ENCODE peak calls at places on chromosomes 5 and 9, in eight cellular contexts. Y is nephron progenitor cell; P is neural crest cell; Q is T-helper 17 cell; R is astrocyte of the spinal cord; S is T-helper 1 cell; O is CD4-positive, alpha-beta T cell; B is T-helper 9 cell. H is an unnamed sample.

GRCh38 chr9:135677641-135678168 is 14.6 kb downstream of the LCN9 start:
- DNase-seq in R (no peak), B (no peak), Y (no peak), O (no peak), Q (no peak), S (no peak), P (no peak), H (no peak)

GRCh38 chr5:169050146-169050571 is 250.8 kb downstream of the SLIT3 start:
- DNase-seq in B (no peak), P (no peak), Q (no peak), R (peak; percentile 4), S (no peak), O (no peak), Y (no peak), H (no peak)

GRCh38 chr5:17314907-17315471 is 97.6 kb downstream of the BASP1 start:
- DNase-seq in O (no peak), Y (no peak), R (no peak), B (no peak), P (no peak), Q (no peak), S (no peak), H (no peak)

GRCh38 chr5:38344891-38345290 is 86.5 kb downstream of the EGFLAM start:
- DNase-seq in Q (no peak), P (no peak), S (no peak), R (no peak), O (no peak), Y (no peak), B (no peak), H (no peak)

GRCh38 chr5:56429110-56429561 is 196.0 kb upstream of the ANKRD55 start:
- DNase-seq in P (no peak), O (no peak), B (no peak), Q (no peak), R (no peak), Y (no peak), S (no peak), H (no peak)

GRCh38 chr5:37786855-37787254 is 53.0 kb downstream of the GDNF start:
- DNase-seq in P (no peak), Q (no peak), B (no peak), R (peak; percentile 70), S (no peak), Y (no peak), O (no peak), H (no peak)

GRCh38 chr9:103168254-103168653 is 173.1 kb downstream of the CYLC2 start:
- DNase-seq in O (no peak), S (no peak), R (no peak), Y (no peak), P (no peak), B (no peak), Q (no peak), H (no peak)

GRCh38 chr5:180785794-180786221 is 16.8 kb downstream of the MGAT1 start:
- DNase-seq in S (no peak), B (no peak), O (no peak), P (no peak), Y (no peak), Q (no peak), R (peak; percentile 72), H (no peak)

GRCh38 chr9:137688261-137688660 is 69.5 kb downstream of the EHMT1 start:
- DNase-seq in R (no peak), Y (no peak), B (no peak), P (no peak), O (no peak), Q (no peak), S (no peak), H (no peak)

GRCh38 chr9:18605763-18606162 is 131.8 kb downstream of the ADAMTSL1 start:
- DNase-seq in B (no peak), S (no peak), Y (no peak), O (no peak), Q (no peak), P (no peak), R (peak; percentile 55), H (no peak)

GRCh38 chr5:57503433-57503832 is 20.8 kb upstream of the ACTBL2 start:
- DNase-seq in R (peak; percentile 84), O (no peak), B (no peak), Q (no peak), P (no peak), S (no peak), Y (no peak), H (no peak)

GRCh38 chr9:121075251-121076036 is 689 bp downstream of the CNTRL start:
- DNase-seq in Y (no peak), Q (no peak), O (no peak), B (no peak), R (no peak), P (no peak), S (no peak), H (no peak)

GRCh38 chr5:159040181-159040580 is 59.5 kb downstream of the EBF1 start:
- DNase-seq in S (no peak), B (no peak), Y (no peak), R (no peak), P (no peak), O (no peak), Q (no peak), H (no peak)

GRCh38 chr5:54098267-54098666 is 212.1 kb downstream of the ARL15 start:
- DNase-seq in O (no peak), B (no peak), Q (no peak), P (peak; percentile 6), Y (peak; percentile 42), R (no peak), S (no peak), H (no peak)

GRCh38 chr5:58450811-58451629 is 8.9 kb downstream of the PLK2 start:
- DNase-seq in Q (no peak), R (peak; percentile 62), O (no peak), P (no peak), S (no peak), B (no peak), Y (no peak), H (no peak)

GRCh38 chr9:83385317-83385716 is 152.9 kb downstream of the FRMD3 start:
- DNase-seq in O (no peak), S (no peak), R (no peak), B (no peak), P (no peak), Y (no peak), Q (no peak), H (no peak)

GRCh38 chr9:95816716-95817115 is 58.8 kb upstream of the ERCC6L2 start:
- DNase-seq in B (no peak), S (no peak), Y (no peak), O (no peak), Q (no peak), P (no peak), R (peak; percentile 22), H (no peak)